ENCODE peak calls at places on chromosome 18, in seven cellular contexts. One of them, this sample, is unnamed.

GRCh38 chr18:41660654-41661053 is 294.4 kb upstream of the PIK3C3 start:
- DNase-seq in transverse colon: no peak
- DNase-seq in breast epithelium: no peak
- DNase-seq in DND-41: no peak
- DNase-seq in psoas muscle: no peak
- DNase-seq in lower leg skin: no peak
- DNase-seq in kidney: no peak
- DNase-seq in this sample: no peak

GRCh38 chr18:41576643-41577042 is 378.4 kb upstream of the PIK3C3 start:
- DNase-seq in transverse colon: no peak
- DNase-seq in psoas muscle: no peak
- DNase-seq in breast epithelium: no peak
- DNase-seq in lower leg skin: no peak
- DNase-seq in DND-41: no peak
- DNase-seq in kidney: no peak
- DNase-seq in this sample: no peak

GRCh38 chr18:64966667-64967066 is 784.1 kb upstream of the CDH7 start:
- DNase-seq in breast epithelium: no peak
- DNase-seq in transverse colon: no peak
- DNase-seq in kidney: no peak
- DNase-seq in DND-41: no peak
- DNase-seq in psoas muscle: no peak
- DNase-seq in lower leg skin: no peak
- DNase-seq in this sample: no peak

GRCh38 chr18:23099621-23100020 is 35.7 kb upstream of the CABLES1 start:
- DNase-seq in transverse colon: peak; percentile 69
- DNase-seq in DND-41: no peak
- DNase-seq in breast epithelium: peak; percentile 62
- DNase-seq in psoas muscle: no peak
- DNase-seq in kidney: peak; percentile 6
- DNase-seq in lower leg skin: no peak
- DNase-seq in this sample: no peak

GRCh38 chr18:44731866-44732555 is 51.3 kb downstream of the SETBP1 start:
- DNase-seq in breast epithelium: no peak
- DNase-seq in lower leg skin: no peak
- DNase-seq in psoas muscle: no peak
- DNase-seq in DND-41: no peak
- DNase-seq in kidney: no peak
- DNase-seq in transverse colon: no peak
- DNase-seq in this sample: no peak

GRCh38 chr18:8833480-8833879 is 128.1 kb downstream of the MTCL1 start:
- DNase-seq in DND-41: no peak
- DNase-seq in lower leg skin: no peak
- DNase-seq in kidney: no peak
- DNase-seq in breast epithelium: no peak
- DNase-seq in psoas muscle: no peak
- DNase-seq in transverse colon: no peak
- DNase-seq in this sample: no peak

GRCh38 chr18:54023471-54023870 is 201.0 kb downstream of the MBD2 start:
- DNase-seq in kidney: no peak
- DNase-seq in psoas muscle: no peak
- DNase-seq in lower leg skin: no peak
- DNase-seq in DND-41: no peak
- DNase-seq in breast epithelium: no peak
- DNase-seq in transverse colon: no peak
- DNase-seq in this sample: no peak

GRCh38 chr18:55552498-55553189 is 35.3 kb downstream of the TCF4 start:
- DNase-seq in breast epithelium: no peak
- DNase-seq in DND-41: no peak
- DNase-seq in transverse colon: no peak
- DNase-seq in kidney: no peak
- DNase-seq in lower leg skin: no peak
- DNase-seq in psoas muscle: no peak
- DNase-seq in this sample: no peak

GRCh38 chr18:44123743-44124142 is 556.9 kb upstream of the SETBP1 start:
- DNase-seq in DND-41: no peak
- DNase-seq in transverse colon: no peak
- DNase-seq in psoas muscle: no peak
- DNase-seq in kidney: no peak
- DNase-seq in breast epithelium: no peak
- DNase-seq in lower leg skin: no peak
- DNase-seq in this sample: no peak

GRCh38 chr18:23355206-23355605 is 97.9 kb upstream of the RIOK3 start:
- DNase-seq in kidney: no peak
- DNase-seq in lower leg skin: no peak
- DNase-seq in psoas muscle: no peak
- DNase-seq in transverse colon: no peak
- DNase-seq in DND-41: no peak
- DNase-seq in breast epithelium: no peak
- DNase-seq in this sample: no peak

GRCh38 chr18:7813131-7813530 is 246.0 kb downstream of the PTPRM start:
- DNase-seq in transverse colon: no peak
- DNase-seq in breast epithelium: no peak
- DNase-seq in psoas muscle: no peak
- DNase-seq in lower leg skin: no peak
- DNase-seq in kidney: no peak
- DNase-seq in DND-41: no peak
- DNase-seq in this sample: no peak

GRCh38 chr18:5890606-5891360 is 4.5 kb downstream of the TMEM200C start:
- DNase-seq in kidney: peak; percentile 77
- DNase-seq in lower leg skin: peak; percentile 85
- DNase-seq in DND-41: no peak
- DNase-seq in psoas muscle: peak; percentile 59
- DNase-seq in breast epithelium: no peak
- DNase-seq in transverse colon: no peak
- DNase-seq in this sample: no peak

GRCh38 chr18:35588122-35588521 is 6.6 kb downstream of the GALNT1 start:
- DNase-seq in kidney: no peak
- DNase-seq in breast epithelium: no peak
- DNase-seq in transverse colon: no peak
- DNase-seq in psoas muscle: no peak
- DNase-seq in DND-41: no peak
- DNase-seq in lower leg skin: no peak
- DNase-seq in this sample: no peak

GRCh38 chr18:69898241-69898861 is 49.3 kb downstream of the CD226 start:
- DNase-seq in breast epithelium: no peak
- DNase-seq in transverse colon: no peak
- DNase-seq in kidney: no peak
- DNase-seq in lower leg skin: no peak
- DNase-seq in psoas muscle: no peak
- DNase-seq in DND-41: no peak
- DNase-seq in this sample: no peak

GRCh38 chr18:49813071-49813320 is 337 bp downstream of the ACAA2 start:
- DNase-seq in transverse colon: peak; percentile 43
- DNase-seq in lower leg skin: peak; percentile 86
- DNase-seq in kidney: no peak
- DNase-seq in breast epithelium: peak; percentile 26
- DNase-seq in psoas muscle: peak; percentile 62
- DNase-seq in DND-41: no peak
- DNase-seq in this sample: peak; percentile 64

GRCh38 chr18:80067897-80068296 is 33.7 kb downstream of the RBFA start:
- DNase-seq in lower leg skin: no peak
- DNase-seq in DND-41: no peak
- DNase-seq in psoas muscle: no peak
- DNase-seq in transverse colon: no peak
- DNase-seq in kidney: no peak
- DNase-seq in breast epithelium: no peak
- DNase-seq in this sample: no peak

GRCh38 chr18:73577365-73577764 is 570.3 kb downstream of the FBXO15 start:
- DNase-seq in transverse colon: no peak
- DNase-seq in lower leg skin: no peak
- DNase-seq in kidney: no peak
- DNase-seq in breast epithelium: no peak
- DNase-seq in psoas muscle: no peak
- DNase-seq in DND-41: no peak
- DNase-seq in this sample: no peak

GRCh38 chr18:78582131-78582789 is 397.4 kb upstream of the SALL3 start:
- DNase-seq in DND-41: peak; percentile 1
- DNase-seq in breast epithelium: no peak
- DNase-seq in lower leg skin: peak; percentile 56
- DNase-seq in psoas muscle: no peak
- DNase-seq in kidney: no peak
- DNase-seq in transverse colon: no peak
- DNase-seq in this sample: peak; percentile 28

GRCh38 chr18:45590060-45590537 is 25.2 kb upstream of the SLC14A2 start:
- DNase-seq in lower leg skin: no peak
- DNase-seq in DND-41: no peak
- DNase-seq in transverse colon: no peak
- DNase-seq in kidney: no peak
- DNase-seq in breast epithelium: no peak
- DNase-seq in psoas muscle: no peak
- DNase-seq in this sample: no peak

GRCh38 chr18:21960189-21960588 is 209.2 kb upstream of the GATA6 start:
- DNase-seq in transverse colon: no peak
- DNase-seq in breast epithelium: no peak
- DNase-seq in psoas muscle: no peak
- DNase-seq in kidney: no peak
- DNase-seq in lower leg skin: peak; percentile 39
- DNase-seq in DND-41: no peak
- DNase-seq in this sample: no peak

GRCh38 chr18:52903858-52904257 is 563.9 kb downstream of the DCC start:
- DNase-seq in DND-41: peak; percentile 9
- DNase-seq in breast epithelium: no peak
- DNase-seq in kidney: no peak
- DNase-seq in lower leg skin: no peak
- DNase-seq in transverse colon: peak; percentile 69
- DNase-seq in psoas muscle: no peak
- DNase-seq in this sample: no peak

GRCh38 chr18:21996261-21996892 is 173.0 kb upstream of the GATA6 start:
- DNase-seq in breast epithelium: peak; percentile 29
- DNase-seq in psoas muscle: peak; percentile 54
- DNase-seq in DND-41: no peak
- DNase-seq in transverse colon: peak; percentile 51
- DNase-seq in kidney: peak; percentile 82
- DNase-seq in lower leg skin: peak; percentile 34
- DNase-seq in this sample: peak; percentile 66

GRCh38 chr18:56028514-56028913 is 440.5 kb upstream of the TCF4 start:
- DNase-seq in kidney: no peak
- DNase-seq in breast epithelium: no peak
- DNase-seq in lower leg skin: no peak
- DNase-seq in transverse colon: no peak
- DNase-seq in psoas muscle: no peak
- DNase-seq in DND-41: no peak
- DNase-seq in this sample: no peak

GRCh38 chr18:68557183-68557582 is 157.7 kb downstream of the TMX3 start:
- DNase-seq in lower leg skin: no peak
- DNase-seq in kidney: no peak
- DNase-seq in DND-41: no peak
- DNase-seq in breast epithelium: no peak
- DNase-seq in transverse colon: no peak
- DNase-seq in psoas muscle: no peak
- DNase-seq in this sample: no peak
- H3K4me3 ChIP-seq in lower leg skin: no peak overlapping the region
- H3K4me3 ChIP-seq in kidney: no peak overlapping the region
- H3K4me3 ChIP-seq in DND-41: no peak overlapping the region
- H3K4me3 ChIP-seq in breast epithelium: no peak overlapping the region
- H3K4me3 ChIP-seq in transverse colon: no peak overlapping the region
- H3K4me3 ChIP-seq in psoas muscle: no peak overlapping the region
- H3K4me3 ChIP-seq in this sample: no peak overlapping the region

DNA sequence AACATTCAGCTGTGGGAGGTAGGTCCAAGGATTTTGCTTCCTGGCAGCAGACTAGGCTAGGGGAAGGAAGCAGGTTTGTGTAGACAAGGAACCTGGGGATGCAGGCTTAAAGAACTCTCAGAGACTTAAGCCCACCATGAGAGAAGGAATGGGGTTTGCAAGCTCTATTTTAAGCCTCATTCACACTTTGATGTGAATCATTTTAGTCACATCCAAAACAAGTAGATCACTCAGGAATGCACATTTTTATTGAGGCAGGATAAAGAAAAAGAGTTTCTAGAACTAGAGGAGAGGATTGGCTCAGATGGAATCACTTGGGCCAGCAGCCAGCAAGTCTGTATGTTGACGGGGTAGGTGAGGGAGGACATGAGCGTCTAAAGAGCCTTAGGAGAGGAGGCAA is 3.3 kb upstream of the NAPG start:
- DNase-seq in psoas muscle: no peak
- DNase-seq in DND-41: no peak
- DNase-seq in transverse colon: no peak
- DNase-seq in lower leg skin: no peak
- DNase-seq in breast epithelium: no peak
- DNase-seq in kidney: no peak
- DNase-seq in this sample: no peak
- H3K4me3 ChIP-seq in psoas muscle: no peak overlapping the region
- H3K4me3 ChIP-seq in DND-41: no peak overlapping the region
- H3K4me3 ChIP-seq in transverse colon: no peak overlapping the region
- H3K4me3 ChIP-seq in lower leg skin: no peak overlapping the region
- H3K4me3 ChIP-seq in breast epithelium: no peak overlapping the region
- H3K4me3 ChIP-seq in kidney: no peak overlapping the region
- H3K4me3 ChIP-seq in this sample: no peak overlapping the region

GRCh38 chr18:58168986-58169385 is 125.0 kb downstream of the NEDD4L start:
- DNase-seq in transverse colon: no peak
- DNase-seq in DND-41: no peak
- DNase-seq in psoas muscle: no peak
- DNase-seq in lower leg skin: peak; percentile 74
- DNase-seq in kidney: no peak
- DNase-seq in breast epithelium: no peak
- DNase-seq in this sample: peak; percentile 46

GRCh38 chr18:58169472-58169871 is 125.4 kb downstream of the NEDD4L start:
- DNase-seq in breast epithelium: no peak
- DNase-seq in kidney: no peak
- DNase-seq in transverse colon: no peak
- DNase-seq in psoas muscle: no peak
- DNase-seq in DND-41: no peak
- DNase-seq in lower leg skin: peak; percentile 43
- DNase-seq in this sample: peak; percentile 40

GRCh38 chr18:58168221-58168620 is 124.2 kb downstream of the NEDD4L start:
- DNase-seq in kidney: no peak
- DNase-seq in breast epithelium: no peak
- DNase-seq in DND-41: no peak
- DNase-seq in lower leg skin: peak; percentile 45
- DNase-seq in psoas muscle: no peak
- DNase-seq in transverse colon: no peak
- DNase-seq in this sample: peak; percentile 7

GRCh38 chr18:58166278-58166844 is 122.3 kb downstream of the NEDD4L start:
- DNase-seq in kidney: no peak
- DNase-seq in DND-41: no peak
- DNase-seq in psoas muscle: no peak
- DNase-seq in lower leg skin: peak; percentile 56
- DNase-seq in breast epithelium: no peak
- DNase-seq in transverse colon: no peak
- DNase-seq in this sample: no peak

DNA sequence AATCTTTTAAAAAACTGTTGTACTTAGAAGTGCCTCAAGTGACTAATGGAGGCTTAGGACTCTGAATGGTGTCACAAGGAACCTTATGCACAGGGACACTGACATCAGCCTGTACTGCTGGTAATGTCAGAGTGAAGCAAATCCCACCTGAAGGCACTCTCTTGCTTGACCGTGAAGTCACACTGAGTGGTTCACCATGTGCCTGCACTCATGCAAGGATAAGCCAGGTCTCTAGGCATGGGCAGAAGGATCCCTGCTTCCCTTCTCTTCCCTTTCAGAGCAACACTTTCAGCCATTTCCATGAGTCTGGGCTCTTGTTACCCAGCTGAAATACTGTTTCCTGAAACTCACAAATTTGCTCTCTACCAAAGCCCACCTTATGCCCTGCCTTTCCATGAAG is 123.0 kb downstream of the NEDD4L start:
- DNase-seq in breast epithelium: no peak
- DNase-seq in DND-41: no peak
- DNase-seq in psoas muscle: no peak
- DNase-seq in lower leg skin: no peak
- DNase-seq in kidney: no peak
- DNase-seq in transverse colon: no peak
- DNase-seq in this sample: peak; percentile 11
- H3K4me3 ChIP-seq in breast epithelium: no peak overlapping the region
- H3K4me3 ChIP-seq in DND-41: no peak overlapping the region
- H3K4me3 ChIP-seq in psoas muscle: no peak overlapping the region
- H3K4me3 ChIP-seq in lower leg skin: no peak overlapping the region
- H3K4me3 ChIP-seq in kidney: no peak overlapping the region
- H3K4me3 ChIP-seq in transverse colon: no peak overlapping the region
- H3K4me3 ChIP-seq in this sample: no peak overlapping the region

GRCh38 chr18:62729487-62730386 is 14.4 kb downstream of the PHLPP1 start:
- DNase-seq in psoas muscle: no peak
- DNase-seq in breast epithelium: no peak
- DNase-seq in kidney: no peak
- DNase-seq in transverse colon: no peak
- DNase-seq in DND-41: no peak
- DNase-seq in lower leg skin: no peak
- DNase-seq in this sample: no peak
- H3K4me3 ChIP-seq in psoas muscle: no peak overlapping the region
- H3K4me3 ChIP-seq in breast epithelium: no peak overlapping the region
- H3K4me3 ChIP-seq in kidney: no peak overlapping the region
- H3K4me3 ChIP-seq in transverse colon: no peak overlapping the region
- H3K4me3 ChIP-seq in DND-41: no peak overlapping the region
- H3K4me3 ChIP-seq in lower leg skin: no peak overlapping the region
- H3K4me3 ChIP-seq in this sample: no peak overlapping the region